ENCODE peak calls at places on chromosomes 16 and 17, in five cellular contexts. L is lower lobe of right lung, B is endothelial cell, S is choroid plexus epithelial cell, H is sigmoid colon. G is an unnamed sample.

GRCh38 chr17:78993241-78993956 is 13.7 kb upstream of the LGALS3BP start:
- DNase-seq in S (peak; percentile 68), H (peak; percentile 67), B (peak; percentile 76), L (no peak), G (peak; percentile 55)

GRCh38 chr17:66276328-66276937 is 26.0 kb upstream of the PRKCA start:
- DNase-seq in S (no peak), B (no peak), L (no peak), H (no peak), G (no peak)

GRCh38 chr16:47732806-47733150 is 271.6 kb downstream of the PHKB start:
- DNase-seq in B (no peak), L (no peak), H (no peak), S (peak; percentile 96), G (no peak)

GRCh38 chr16:4477966-4478365 is 1.8 kb downstream of the HMOX2 start:
- DNase-seq in B (peak; percentile 56), L (no peak), H (no peak), S (peak; percentile 50), G (no peak)

GRCh38 chr16:57284952-57285263 is 436 bp upstream of the PLLP start:
- DNase-seq in L (no peak), H (no peak), B (no peak), S (no peak), G (no peak)

GRCh38 chr17:61389670-61390478 is 9.8 kb upstream of the TBX2 start:
- DNase-seq in H (no peak), S (peak; percentile 63), B (peak; percentile 84), L (no peak), G (peak; percentile 49)

GRCh38 chr16:52552643-52553042 is 5.7 kb upstream of the TOX3 start:
- DNase-seq in S (no peak), B (no peak), L (no peak), H (no peak), G (no peak)

GRCh38 chr16:15811778-15812750 is 44.8 kb downstream of the MYH11 start:
- DNase-seq in S (peak; percentile 87), L (no peak), B (no peak), H (peak; percentile 72), G (no peak)

GRCh38 chr17:47316316-47316715 is 7.4 kb upstream of the EFCAB13 start:
- DNase-seq in L (no peak), H (no peak), S (peak; percentile 55), B (no peak), G (no peak)

GRCh38 chr17:51853857-51854256 is 304.7 kb downstream of the CA10 start:
- DNase-seq in B (no peak), H (no peak), S (no peak), L (no peak), G (no peak)

GRCh38 chr16:30937692-30938091 is 11.2 kb upstream of the ORAI3 start:
- DNase-seq in H (no peak), B (no peak), S (no peak), L (no peak), G (peak; percentile 74)

GRCh38 chr17:80981062-80981902 is 10.4 kb upstream of the CHMP6 start:
- DNase-seq in L (no peak), S (no peak), B (peak; percentile 73), H (no peak), G (peak; percentile 54)

GRCh38 chr16:72427786-72428480 is 256.0 kb upstream of the PMFBP1 start:
- DNase-seq in B (no peak), L (no peak), H (no peak), S (no peak), G (no peak)

GRCh38 chr16:83945587-83945986 is 7.5 kb upstream of the OSGIN1 start:
- DNase-seq in S (no peak), H (no peak), B (no peak), L (no peak), G (no peak)

GRCh38 chr16:83946154-83946780 is 6.8 kb upstream of the OSGIN1 start:
- DNase-seq in L (no peak), B (no peak), S (no peak), H (no peak), G (no peak)

GRCh38 chr16:83947642-83948234 is 5.3 kb upstream of the OSGIN1 start:
- DNase-seq in B (no peak), L (no peak), S (no peak), H (no peak), G (no peak)

GRCh38 chr16:83948914-83949723 is 3.9 kb upstream of the OSGIN1 start:
- DNase-seq in S (no peak), H (no peak), L (no peak), B (no peak), G (no peak)

DNA sequence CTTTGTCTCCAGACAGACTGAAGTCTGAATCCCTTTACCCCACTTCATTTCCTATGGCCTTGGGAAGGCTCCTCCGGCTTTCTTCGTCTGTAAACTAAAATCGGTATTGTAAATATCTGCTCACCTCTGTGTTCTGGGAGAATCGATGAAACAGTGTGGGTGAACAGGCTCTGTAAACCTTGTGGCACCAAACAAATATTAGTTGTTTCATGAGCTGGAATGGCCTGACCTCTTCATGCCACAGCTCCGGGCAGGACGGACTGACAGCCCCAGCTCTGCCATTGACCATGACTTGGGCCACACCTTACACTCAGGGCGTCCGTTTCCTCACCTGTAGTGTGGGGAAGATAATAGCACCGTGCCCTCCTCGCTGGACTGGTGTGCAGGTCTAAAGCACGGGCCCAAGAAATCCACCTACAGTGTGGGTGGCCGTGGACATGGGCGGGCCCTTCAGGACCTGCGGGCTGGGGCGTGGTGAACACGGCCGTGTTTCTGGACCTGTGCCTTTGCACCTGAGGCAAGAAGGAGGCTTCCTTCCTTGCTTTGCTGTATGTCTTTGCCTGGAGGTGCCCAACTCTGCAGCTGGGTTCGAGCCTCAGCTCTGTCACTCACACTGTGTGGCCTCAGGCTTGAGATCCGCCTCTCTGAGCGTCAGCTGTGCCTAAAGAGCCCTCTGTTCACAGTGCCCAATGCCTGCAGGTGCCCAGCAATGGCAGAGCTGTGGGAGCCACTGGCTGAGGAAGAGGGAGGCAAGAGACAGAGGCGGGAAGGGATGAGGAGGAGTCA is 6.1 kb upstream of the OSGIN1 start:
- DNase-seq in S (no peak), B (no peak), H (no peak), L (no peak), G (no peak)
- TF ChIP-seq CTCF in S (no peak), B (no peak), H (no peak), L (no peak), G (no peak)

GRCh38 chr17:35821308-35821707 is 12.0 kb downstream of the TAF15 start:
- DNase-seq in L (no peak), S (no peak), B (no peak), H (no peak), G (no peak)

GRCh38 chr17:35817196-35817595 is 7.9 kb downstream of the TAF15 start:
- DNase-seq in L (no peak), S (no peak), H (no peak), B (no peak), G (no peak)

GRCh38 chr17:35825206-35825605 is 15.9 kb downstream of the TAF15 start:
- DNase-seq in H (no peak), B (no peak), S (no peak), L (no peak), G (no peak)

GRCh38 chr17:35816723-35817122 is 7.4 kb downstream of the TAF15 start:
- DNase-seq in H (no peak), L (no peak), B (no peak), S (no peak), G (no peak)

GRCh38 chr17:35819456-35819855 is 10.2 kb downstream of the TAF15 start:
- DNase-seq in L (no peak), H (no peak), B (no peak), S (no peak), G (no peak)
- TF ChIP-seq CTCF in L (no peak), H (no peak), B (no peak), S (no peak), G (no peak)

GRCh38 chr17:50133769-50134099 is 3.8 kb upstream of the SAMD14 start:
- DNase-seq in S (no peak), B (no peak), L (no peak), H (no peak), G (no peak)

GRCh38 chr17:50136096-50136687 is 6.2 kb upstream of the SAMD14 start:
- DNase-seq in L (no peak), H (no peak), B (no peak), S (no peak), G (no peak)

GRCh38 chr17:50135316-50136095 is 5.5 kb upstream of the SAMD14 start:
- DNase-seq in H (no peak), B (no peak), S (no peak), L (no peak), G (no peak)

GRCh38 chr17:50133028-50133768 is 3.2 kb upstream of the SAMD14 start:
- DNase-seq in H (no peak), S (no peak), B (no peak), L (no peak), G (no peak)

DNA sequence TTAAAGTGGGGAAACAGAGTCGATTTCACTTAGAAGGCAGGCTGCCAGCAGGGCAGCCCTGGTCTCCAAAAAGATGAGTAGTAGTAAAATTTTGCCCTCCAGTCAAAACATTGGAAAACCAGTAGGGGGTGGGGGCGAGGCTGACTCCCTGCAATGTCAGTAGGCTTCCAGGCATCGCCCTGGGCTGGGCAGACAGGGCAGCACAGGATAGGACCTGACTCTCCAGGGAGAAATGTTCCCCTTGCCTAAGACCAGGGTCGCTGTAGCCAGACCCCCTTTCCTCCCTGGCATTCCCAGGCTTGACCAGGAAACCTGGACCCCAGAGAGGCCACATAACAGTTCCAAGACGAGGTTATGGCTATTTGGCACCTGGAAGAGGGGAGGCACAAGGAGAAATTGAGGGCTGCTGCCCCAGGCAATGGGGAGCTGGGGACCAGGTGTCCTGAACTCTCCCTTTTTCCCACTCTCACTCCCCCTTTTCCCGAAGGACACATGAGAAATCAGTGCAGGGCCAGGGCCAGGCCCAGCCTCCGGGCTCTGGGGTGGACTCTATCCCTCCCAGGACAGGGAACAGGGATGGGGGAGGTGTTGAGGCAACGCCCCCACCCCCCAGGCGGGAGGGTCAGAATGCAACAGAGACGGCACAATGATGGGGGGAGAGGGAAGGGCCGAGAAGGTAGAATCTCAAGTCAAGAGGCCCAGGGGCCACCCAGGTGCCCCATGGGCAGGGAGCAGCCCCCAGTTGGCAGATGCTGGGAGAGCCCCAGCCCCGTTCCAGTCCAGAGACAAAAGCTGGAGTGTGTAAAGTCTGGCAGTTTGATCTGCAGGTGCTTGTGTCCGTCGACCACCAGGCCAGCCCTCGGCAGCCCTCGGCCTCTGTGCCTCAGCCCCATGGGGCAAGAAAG is 4.5 kb upstream of the SAMD14 start:
- DNase-seq in L (no peak), B (no peak), S (no peak), H (no peak), G (no peak)
- TF ChIP-seq CTCF in L (no peak), B (no peak), S (peak; percentile 20), H (no peak), G (no peak)

DNA sequence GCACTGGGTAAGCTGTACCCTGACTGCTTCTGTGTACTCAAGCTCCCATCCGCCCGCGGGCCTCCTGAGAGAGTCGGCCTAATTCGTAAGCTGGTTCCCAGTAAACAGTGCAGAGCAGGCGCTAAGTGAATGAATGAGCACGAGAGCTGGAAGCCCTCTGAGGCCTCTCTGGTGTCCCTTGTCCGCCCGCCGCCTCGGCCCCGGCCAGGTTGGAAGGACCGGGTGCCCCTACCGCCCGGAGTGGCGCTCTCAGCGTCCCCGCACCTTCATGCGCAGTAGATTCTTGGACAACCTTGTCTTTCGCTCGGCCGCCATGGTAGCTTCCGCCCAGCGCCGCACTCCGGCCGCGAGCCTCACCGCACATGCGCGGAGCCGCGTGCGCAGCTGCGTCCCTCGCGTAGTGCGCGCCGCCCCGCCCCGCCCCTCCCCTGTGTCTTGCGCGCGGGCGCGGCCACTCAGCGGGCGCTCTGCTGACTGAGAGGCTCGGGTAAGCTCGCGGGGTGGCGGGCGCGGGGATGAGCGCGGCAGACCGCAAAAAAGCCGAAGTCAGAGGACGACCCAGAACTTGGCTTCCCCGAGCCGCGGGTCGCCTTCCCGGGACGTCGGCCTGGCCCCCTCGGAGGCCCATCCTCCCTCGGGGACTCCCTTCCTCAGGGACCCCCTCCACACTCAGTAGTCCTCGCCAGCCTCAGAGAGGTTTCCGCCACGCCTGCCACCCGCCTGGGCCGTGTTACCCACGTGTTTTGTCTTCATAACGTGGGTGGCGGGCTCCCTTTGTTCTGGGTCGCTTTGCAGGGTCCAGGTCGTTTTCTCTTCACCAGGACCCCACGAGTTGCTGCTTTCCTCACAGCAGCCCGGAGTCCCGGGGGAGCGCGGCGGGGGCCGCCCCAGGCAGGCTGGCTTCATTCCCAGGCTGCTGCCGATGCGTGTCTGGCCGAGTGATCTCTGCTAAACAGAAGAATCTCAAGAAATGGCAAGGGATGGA is at the start of gene MPHOSPH6:
- DNase-seq in B (peak; percentile 96), S (peak; percentile 93), L (peak; percentile 95), H (peak; percentile 95), G (peak; percentile 89)
- TF ChIP-seq CTCF in B (no peak), S (no peak), L (no peak), H (no peak), G (no peak)